ENCODE peak calls at places on chromosomes 12 and 14, in eight cellular contexts. A, I, W, R, D, O, J and T are unnamed samples.

GRCh38 chr14:20632831-20633771 is 8.4 kb downstream of the OR6S1 start:
- DNase-seq in A (peak; percentile 85), I (no peak), W (no peak), R (peak; percentile 65), D (peak; percentile 81), O (peak; percentile 84), J (peak; percentile 87), T (peak; percentile 73)

GRCh38 chr12:53252349-53252916 is 15.7 kb upstream of the ESPL1 start:
- DNase-seq in A (peak; percentile 56), I (no peak), W (no peak), R (no peak), D (no peak), O (peak; percentile 42), J (no peak), T (no peak)

GRCh38 chr12:47964102-47964723 is 817 bp downstream of the TMEM106C start:
- DNase-seq in A (peak; percentile 64), I (peak; percentile 19), W (no peak), R (no peak), D (no peak), O (peak; percentile 46), J (peak; percentile 45), T (peak; percentile 50)

GRCh38 chr12:57483466-57483865 is 3.8 kb upstream of the ARHGAP9 start:
- DNase-seq in A (no peak), I (no peak), W (no peak), R (no peak), D (no peak), O (no peak), J (no peak), T (no peak)

GRCh38 chr14:68405959-68406358 is 386.9 kb downstream of the ZFP36L1 start:
- DNase-seq in A (no peak), I (no peak), W (no peak), R (peak; percentile 18), D (no peak), O (no peak), J (no peak), T (no peak)

GRCh38 chr12:46107591-46107990 is 117.2 kb upstream of the SCAF11 start:
- DNase-seq in A (no peak), I (no peak), W (no peak), R (no peak), D (no peak), O (no peak), J (no peak), T (no peak)

GRCh38 chr12:91577586-91578539 is 395.2 kb upstream of the DCN start:
- DNase-seq in A (no peak), I (no peak), W (no peak), R (peak; percentile 65), D (no peak), O (peak; percentile 12), J (no peak), T (no peak)

GRCh38 chr12:51519755-51520154 is 71.3 kb upstream of the SCN8A start:
- DNase-seq in A (no peak), I (no peak), W (no peak), R (no peak), D (no peak), O (no peak), J (no peak), T (no peak)

GRCh38 chr12:115481141-115481540 is 796.4 kb downstream of the MED13L start:
- DNase-seq in A (peak; percentile 37), I (no peak), W (no peak), R (peak; percentile 7), D (no peak), O (no peak), J (no peak), T (no peak)

GRCh38 chr14:73719791-73720190 is 5.6 kb upstream of the PNMA1 start:
- DNase-seq in A (no peak), I (no peak), W (no peak), R (no peak), D (no peak), O (no peak), J (no peak), T (no peak)

GRCh38 chr12:92403210-92404175 is 257.8 kb upstream of the BTG1 start:
- DNase-seq in A (no peak), I (no peak), W (no peak), R (no peak), D (no peak), O (no peak), J (no peak), T (no peak)

GRCh38 chr14:81449114-81449513 is 49.0 kb upstream of the STON2 start:
- DNase-seq in A (no peak), I (no peak), W (no peak), R (peak; percentile 27), D (no peak), O (no peak), J (no peak), T (no peak)

GRCh38 chr12:107749094-107749493 is 11.8 kb downstream of the PRDM4 start:
- DNase-seq in A (no peak), I (no peak), W (no peak), R (no peak), D (no peak), O (no peak), J (no peak), T (no peak)

GRCh38 chr12:1504304-1505150 is 89.9 kb downstream of the FBXL14 start:
- DNase-seq in A (no peak), I (no peak), W (no peak), R (no peak), D (no peak), O (no peak), J (no peak), T (peak; percentile 40)

GRCh38 chr12:27743601-27744000 is 33.0 kb downstream of the MRPS35 start:
- DNase-seq in A (no peak), I (no peak), W (no peak), R (no peak), D (no peak), O (no peak), J (no peak), T (no peak)

GRCh38 chr12:8692573-8692972 is 5.2 kb upstream of the RIMKLB start:
- DNase-seq in A (no peak), I (no peak), W (no peak), R (peak; percentile 66), D (no peak), O (peak; percentile 78), J (peak; percentile 80), T (peak; percentile 50)

GRCh38 chr14:90753456-90754005 is 62.7 kb downstream of the TTC7B start:
- DNase-seq in A (no peak), I (no peak), W (no peak), R (no peak), D (no peak), O (no peak), J (no peak), T (no peak)

GRCh38 chr14:38243696-38244250 is 12.1 kb downstream of the CLEC14A start:
- DNase-seq in A (no peak), I (no peak), W (no peak), R (no peak), D (no peak), O (no peak), J (no peak), T (no peak)

GRCh38 chr14:38250316-38250715 is 5.6 kb downstream of the CLEC14A start:
- DNase-seq in A (no peak), I (no peak), W (no peak), R (peak; percentile 53), D (no peak), O (no peak), J (no peak), T (no peak)

GRCh38 chr14:38252066-38252710 is 3.7 kb downstream of the CLEC14A start:
- DNase-seq in A (no peak), I (no peak), W (no peak), R (peak; percentile 34), D (no peak), O (no peak), J (no peak), T (no peak)

DNA sequence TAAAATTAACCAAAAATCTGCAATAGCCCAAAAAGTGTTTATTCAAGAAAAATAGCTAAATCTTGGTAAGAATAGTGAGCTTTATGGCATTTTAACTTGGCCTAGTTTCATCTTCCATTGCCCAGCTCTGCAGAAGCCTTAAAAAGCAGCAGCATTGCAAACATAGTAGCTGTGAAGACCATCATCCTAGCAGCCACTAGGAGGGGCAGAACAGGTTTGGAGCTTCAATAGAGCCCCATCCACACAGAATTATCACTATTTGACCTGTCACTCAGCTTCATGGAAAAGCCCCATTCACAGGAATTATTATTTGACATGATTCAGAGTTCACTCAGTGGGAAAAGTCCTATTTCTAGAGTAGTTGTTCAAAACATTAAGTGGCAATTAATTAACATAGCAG is 7.3 kb downstream of the CLEC14A start:
- DNase-seq in A (no peak), I (no peak), W (no peak), R (no peak), D (peak; percentile 21), O (no peak), J (peak; percentile 29), T (no peak)
- TF ChIP-seq CTCF in A (no peak), I (no peak), W (peak; percentile 8), R (peak; percentile 15), D (peak; percentile 64), O (peak; percentile 2), J (peak; percentile 43), T (peak; percentile 9)

DNA sequence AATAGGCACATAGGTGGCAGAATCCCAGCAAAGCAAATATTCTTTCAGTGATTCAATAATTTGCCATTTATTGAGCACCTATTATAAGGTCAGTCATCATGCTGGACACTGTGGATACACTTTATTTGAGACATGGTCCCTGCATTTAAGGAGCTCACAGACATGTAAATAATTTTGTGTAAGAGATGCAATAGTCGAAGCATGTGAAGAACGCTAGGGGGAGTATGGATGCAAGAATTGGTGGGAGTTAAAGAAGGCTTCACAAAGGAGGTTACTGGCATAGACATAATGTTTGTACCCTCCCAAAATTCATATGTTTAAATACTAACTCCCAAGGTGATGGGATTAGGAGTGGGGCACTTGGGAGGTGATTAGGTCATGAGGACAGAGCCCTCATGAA is 260.6 kb upstream of the GARIN6 start:
- DNase-seq in A (no peak), I (no peak), W (no peak), R (peak; percentile 37), D (no peak), O (peak; percentile 46), J (peak; percentile 65), T (no peak)
- TF ChIP-seq CTCF in A (peak; percentile 59), I (no peak), W (no peak), R (no peak), D (no peak), O (peak; percentile 46), J (peak; percentile 76), T (peak; percentile 61)

GRCh38 chr12:112468041-112468440 is 49.3 kb downstream of the PTPN11 start:
- DNase-seq in A (no peak), I (no peak), W (no peak), R (no peak), D (no peak), O (no peak), J (no peak), T (no peak)

DNA sequence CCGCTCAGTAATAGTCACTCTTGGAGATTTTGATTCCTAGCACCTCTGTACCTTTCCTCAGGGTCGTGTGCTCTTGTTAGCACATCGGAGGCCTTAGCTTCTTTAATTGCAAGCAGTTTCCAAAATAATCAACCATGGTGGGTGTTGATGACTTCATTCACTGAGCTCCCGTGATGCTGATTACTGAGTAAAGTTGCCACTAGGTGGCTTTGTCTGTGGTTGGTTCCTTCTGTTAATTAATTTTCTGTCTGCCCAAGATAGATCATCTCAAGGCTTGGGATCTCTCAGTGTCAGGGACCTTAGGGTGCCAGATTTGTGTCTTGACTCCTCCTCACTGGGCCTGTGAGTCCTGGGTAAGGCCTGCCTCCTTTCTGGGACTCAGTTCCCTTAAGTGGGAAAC is 54.3 kb downstream of the PTPN11 start:
- DNase-seq in A (no peak), I (no peak), W (no peak), R (no peak), D (no peak), O (no peak), J (peak; percentile 23), T (no peak)
- TF ChIP-seq CTCF in A (no peak), I (no peak), W (no peak), R (no peak), D (peak; percentile 53), O (no peak), J (peak; percentile 47), T (no peak)

GRCh38 chr12:6552140-6552551 is 3.7 kb downstream of the IFFO1 start:
- DNase-seq in A (no peak), I (no peak), W (peak; percentile 83), R (no peak), D (no peak), O (no peak), J (no peak), T (no peak)
- TF ChIP-seq CTCF in A (no peak), I (no peak), W (no peak), R (no peak), D (no peak), O (no peak), J (no peak), T (no peak)